ENCODE peak calls at places on chromosomes 5 and 9, in ten cellular contexts. X is RWPE1, Z is right lobe of liver, F is fibroblast of pulmonary artery, E is mucosa of descending colon, C is AG09309, K is heart right ventricle, V is epithelial cell of esophagus, L is body of pancreas, W is heart left ventricle. T is an unnamed sample.
A peak's percentile ranks its signal among the peaks of the same experiment; 100 is the strongest.

GRCh38 chr9:107504585-107505455 is 15.3 kb upstream of the KLF4 start:
- DNase-seq in X (peak; percentile 95), Z (peak; percentile 36), F (peak; percentile 85), E (peak; percentile 53), C (no peak), K (no peak), V (peak; percentile 92), L (peak; percentile 49), W (no peak), T (peak; percentile 94)

GRCh38 chr9:16825971-16826370 is 44.5 kb downstream of the BNC2 start:
- DNase-seq in X (no peak), Z (no peak), F (peak; percentile 51), E (peak; percentile 37), C (peak; percentile 63), K (no peak), V (no peak), L (no peak), W (no peak), T (peak; percentile 92)

GRCh38 chr9:112174965-112175795 is at the start of gene SUSD1:
- DNase-seq in X (peak; percentile 57), Z (peak; percentile 51), F (no peak), E (peak; percentile 67), C (no peak), K (peak; percentile 28), V (no peak), L (peak; percentile 35), W (peak; percentile 85), T (no peak)

GRCh38 chr5:140221697-140222223 is 46.8 kb downstream of the CYSTM1 start:
- DNase-seq in X (peak; percentile 84), Z (no peak), F (peak; percentile 72), E (no peak), C (peak; percentile 35), K (no peak), V (peak; percentile 88), L (no peak), W (no peak), T (peak; percentile 92)

GRCh38 chr5:146076455-146076854 is 28.9 kb downstream of the PLAC8L1 start:
- DNase-seq in X (no peak), Z (no peak), F (no peak), E (no peak), C (no peak), K (no peak), V (no peak), L (no peak), W (no peak), T (no peak)

GRCh38 chr5:109825450-109825849 is 135.7 kb downstream of the MAN2A1 start:
- DNase-seq in X (no peak), Z (no peak), F (peak; percentile 14), E (no peak), C (no peak), K (no peak), V (peak; percentile 50), L (no peak), W (no peak), T (no peak)

GRCh38 chr9:115494958-115495690 is 377.2 kb upstream of the TNC start:
- DNase-seq in X (no peak), Z (no peak), F (no peak), E (no peak), C (no peak), K (no peak), V (peak; percentile 43), L (no peak), W (no peak), T (no peak)

GRCh38 chr9:97938081-97938644 is at the start of gene HEMGN:
- DNase-seq in X (no peak), Z (no peak), F (no peak), E (no peak), C (no peak), K (no peak), V (no peak), L (no peak), W (no peak), T (no peak)

GRCh38 chr9:125747765-125748510 is 765 bp downstream of the PBX3 start:
- DNase-seq in X (peak; percentile 57), Z (peak; percentile 64), F (no peak), E (peak; percentile 47), C (no peak), K (peak; percentile 40), V (peak; percentile 30), L (peak; percentile 39), W (peak; percentile 79), T (no peak)

GRCh38 chr5:150243590-150243989 is 46.0 kb downstream of the CAMK2A start:
- DNase-seq in X (no peak), Z (no peak), F (no peak), E (no peak), C (no peak), K (no peak), V (no peak), L (no peak), W (no peak), T (no peak)

GRCh38 chr9:114487607-114488300 is 17.5 kb downstream of the WHRN start:
- DNase-seq in X (peak; percentile 80), Z (peak; percentile 45), F (peak; percentile 77), E (peak; percentile 89), C (peak; percentile 21), K (peak; percentile 62), V (peak; percentile 76), L (peak; percentile 69), W (no peak), T (peak; percentile 69)

GRCh38 chr5:180332051-180332517 is 21.1 kb downstream of the GFPT2 start:
- DNase-seq in X (peak; percentile 56), Z (no peak), F (peak; percentile 54), E (no peak), C (no peak), K (no peak), V (no peak), L (peak; percentile 80), W (peak; percentile 37), T (peak; percentile 57)
- TF ChIP-seq CTCF in X (no peak), Z (no peak), F (peak; percentile 40), E (no peak), C (peak; percentile 40), K (no peak), V (no peak), L (peak; percentile 11), W (no peak), T (peak; percentile 36)

GRCh38 chr5:79396265-79396664 is 117.7 kb downstream of the HOMER1 start:
- DNase-seq in X (no peak), Z (no peak), F (peak; percentile 18), E (no peak), C (no peak), K (no peak), V (peak; percentile 7), L (no peak), W (no peak), T (peak; percentile 57)
- TF ChIP-seq CTCF in X (no peak), Z (no peak), F (no peak), E (no peak), C (no peak), K (no peak), V (no peak), L (no peak), W (no peak), T (no peak)

DNA sequence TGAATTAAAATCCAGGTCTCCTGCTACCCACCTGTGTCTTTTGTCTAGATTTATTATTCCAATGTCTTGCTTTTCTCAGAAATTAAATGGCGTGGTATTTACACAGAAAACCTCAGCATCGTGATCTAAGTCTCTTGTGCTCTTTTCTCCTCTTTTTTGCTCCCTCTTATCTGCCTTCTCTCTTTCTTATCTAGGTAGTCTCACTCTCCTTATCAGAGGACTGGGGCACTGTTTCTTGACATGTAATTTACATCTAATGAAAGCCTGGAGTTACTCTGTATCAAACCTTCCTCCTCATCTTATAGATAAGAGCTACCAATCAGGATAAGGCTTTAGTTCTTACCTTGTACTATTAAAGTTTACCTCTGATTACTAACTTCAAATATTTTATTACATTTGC is 933.8 kb downstream of the TLE1 start:
- DNase-seq in X (no peak), Z (no peak), F (no peak), E (no peak), C (no peak), K (no peak), V (no peak), L (no peak), W (no peak), T (no peak)
- TF ChIP-seq CTCF in X (no peak), Z (no peak), F (no peak), E (no peak), C (no peak), K (no peak), V (no peak), L (no peak), W (no peak), T (no peak)

GRCh38 chr9:35658144-35658893 is at the start of gene CCDC107:
- DNase-seq in X (peak; percentile 98), Z (peak; percentile 90), F (peak; percentile 86), E (peak; percentile 89), C (no peak), K (peak; percentile 84), V (peak; percentile 77), L (peak; percentile 90), W (peak; percentile 93), T (peak; percentile 74)
- TF ChIP-seq CTCF in X (peak; percentile 86), Z (peak; percentile 51), F (peak; percentile 40), E (peak; percentile 52), C (peak; percentile 58), K (peak; percentile 77), V (peak; percentile 42), L (peak; percentile 83), W (peak; percentile 71), T (peak; percentile 16)

GRCh38 chr5:10464173-10464572 is 22.5 kb downstream of the ROPN1L start:
- DNase-seq in X (no peak), Z (no peak), F (no peak), E (no peak), C (no peak), K (no peak), V (no peak), L (no peak), W (no peak), T (no peak)

GRCh38 chr5:10463566-10463965 is 21.9 kb downstream of the ROPN1L start:
- DNase-seq in X (no peak), Z (no peak), F (no peak), E (no peak), C (no peak), K (no peak), V (no peak), L (no peak), W (no peak), T (no peak)

GRCh38 chr5:10461041-10461440 is 19.4 kb downstream of the ROPN1L start:
- DNase-seq in X (no peak), Z (no peak), F (no peak), E (no peak), C (no peak), K (no peak), V (no peak), L (no peak), W (no peak), T (no peak)

GRCh38 chr5:10460252-10460906 is 18.7 kb downstream of the ROPN1L start:
- DNase-seq in X (no peak), Z (peak; percentile 94), F (peak; percentile 21), E (peak; percentile 49), C (no peak), K (peak; percentile 85), V (no peak), L (peak; percentile 72), W (peak; percentile 88), T (no peak)

GRCh38 chr5:10461904-10462542 is 20.3 kb downstream of the ROPN1L start:
- DNase-seq in X (no peak), Z (no peak), F (no peak), E (no peak), C (no peak), K (no peak), V (peak; percentile 27), L (no peak), W (no peak), T (no peak)
- TF ChIP-seq CTCF in X (no peak), Z (no peak), F (no peak), E (no peak), C (no peak), K (no peak), V (no peak), L (no peak), W (no peak), T (no peak)